ENCODE peak calls at places on chromosomes 12 and 14, in five cellular contexts. X is body of pancreas, T is stomach, H is HCT116, E is adrenal gland. W is an unnamed sample. For H3K4me1, the result is how much of the 10 kb centered on the place peaks cover.

GRCh38 chr12:115294443-115295133 is 610.6 kb upstream of the TBX3 start:
- DNase-seq in X (no peak), T (peak), H (no peak), E (no peak), W (no peak)

GRCh38 chr12:29990971-29991370 is 207.2 kb upstream of the TMTC1 start:
- DNase-seq in X (no peak), T (no peak), H (no peak), E (no peak), W (no peak)

GRCh38 chr14:55152052-55152753 is 23.2 kb downstream of the LGALS3 start:
- DNase-seq in X (no peak), T (no peak), H (no peak), E (no peak), W (no peak)

GRCh38 chr12:132668191-132669088 is 18.7 kb downstream of the POLE start:
- DNase-seq in X (no peak), T (no peak), H (no peak), E (no peak), W (no peak)

GRCh38 chr12:2455410-2455809 is 339.4 kb upstream of the FKBP4 start:
- DNase-seq in X (no peak), T (no peak), H (no peak), E (no peak), W (no peak)

GRCh38 chr12:16568873-16569272 is 37.1 kb downstream of the LMO3 start:
- DNase-seq in X (no peak), T (no peak), H (no peak), E (no peak), W (no peak)

GRCh38 chr12:80040075-80040738 is 59.1 kb upstream of the OTOGL start:
- DNase-seq in X (no peak), T (no peak), H (no peak), E (no peak), W (no peak)

GRCh38 chr12:43148711-43149110 is 403.3 kb downstream of the ADAMTS20 start:
- DNase-seq in X (no peak), T (no peak), H (no peak), E (no peak), W (no peak)

GRCh38 chr12:27864521-27864920 is 84.5 kb upstream of the MANSC4 start:
- DNase-seq in X (no peak), T (no peak), H (no peak), E (no peak), W (no peak)

GRCh38 chr12:30019386-30020140 is 235.8 kb upstream of the TMTC1 start:
- DNase-seq in X (no peak), T (no peak), H (no peak), E (no peak), W (no peak)

GRCh38 chr12:91778938-91779400 is 366.7 kb downstream of the BTG1 start:
- DNase-seq in X (no peak), T (peak), H (peak), E (peak), W (peak)

GRCh38 chr12:4538207-4539160 is at the start of gene RAD51AP1:
- DNase-seq in X (peak), T (peak), H (peak), E (peak), W (peak)
- TF ChIP-seq POLR2A in X (no peak), T (no peak), H (no peak), E (peak), W (no peak)

GRCh38 chr14:76917158-76917596 is 91.0 kb downstream of the LRRC74A start:
- DNase-seq in X (peak), T (peak), H (peak), E (peak), W (no peak)

GRCh38 chr14:76917759-76918175 is 91.6 kb downstream of the LRRC74A start:
- DNase-seq in X (peak), T (peak), H (no peak), E (no peak), W (no peak)

GRCh38 chr14:76918751-76919421 is 92.7 kb downstream of the LRRC74A start:
- DNase-seq in X (peak), T (peak), H (peak), E (peak), W (peak)

GRCh38 chr14:76919431-76919810 is 93.2 kb downstream of the LRRC74A start:
- DNase-seq in X (peak), T (peak), H (no peak), E (no peak), W (no peak)

GRCh38 chr14:76918176-76918750 is 92.1 kb downstream of the LRRC74A start:
- DNase-seq in X (peak), T (peak), H (no peak), E (peak), W (peak)
- H3K4me1 ChIP-seq in X (half or more), T (half or more), H (half or more), E (half or more), W (under half)

DNA sequence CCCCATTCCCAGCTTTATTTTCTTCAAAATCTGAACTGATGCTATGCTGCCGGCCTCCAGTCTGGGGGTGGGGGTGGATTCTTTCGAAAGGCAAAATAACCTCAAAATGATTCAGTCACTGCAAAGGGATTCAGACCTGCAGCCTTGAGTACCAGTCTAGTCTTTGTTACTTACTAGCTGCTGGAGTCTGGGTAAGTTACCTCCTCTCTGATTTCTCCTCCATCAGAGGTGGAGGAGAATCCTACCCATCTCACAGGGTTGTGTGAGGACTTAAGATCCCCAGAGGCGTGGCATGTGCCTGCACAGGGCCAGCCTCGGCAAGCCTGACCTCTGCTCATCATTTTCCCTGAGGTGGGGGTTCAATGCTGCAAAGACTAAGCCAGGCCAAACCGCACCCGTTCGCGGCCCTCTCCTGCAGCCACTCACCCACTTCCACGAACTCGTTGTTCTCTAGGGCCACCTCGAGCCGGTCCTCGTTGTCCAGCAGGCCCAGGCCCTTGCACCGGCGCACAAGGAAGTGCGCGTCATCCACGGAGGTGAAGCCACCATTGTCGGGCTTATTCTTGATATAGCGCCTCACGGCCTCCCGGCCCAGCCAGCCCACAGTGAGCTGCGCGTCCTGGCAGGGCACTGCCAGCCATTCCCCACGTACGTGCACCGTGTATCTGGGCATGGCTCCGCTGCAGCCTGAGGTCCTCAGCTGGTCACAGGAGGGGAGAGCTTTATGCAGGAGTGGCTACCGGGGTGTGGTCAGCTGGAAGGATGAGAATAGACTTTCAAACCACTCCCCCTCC is 709 bp downstream of the HAL start:
- DNase-seq in X (no peak), T (no peak), H (no peak), E (no peak), W (no peak)
- TF ChIP-seq POLR2A in X (no peak), T (no peak), H (no peak), E (no peak), W (no peak)

GRCh38 chr14:95811813-95812212 is 64.8 kb upstream of the TUNAR start:
- DNase-seq in X (no peak), T (no peak), H (no peak), E (no peak), W (no peak)

GRCh38 chr14:95815226-95815690 is 61.4 kb upstream of the TUNAR start:
- DNase-seq in X (no peak), T (no peak), H (no peak), E (no peak), W (no peak)

GRCh38 chr14:95816539-95816938 is 60.1 kb upstream of the TUNAR start:
- DNase-seq in X (no peak), T (no peak), H (no peak), E (no peak), W (no peak)

GRCh38 chr14:95817271-95817670 is 59.4 kb upstream of the TUNAR start:
- DNase-seq in X (no peak), T (no peak), H (no peak), E (no peak), W (no peak)

GRCh38 chr14:95814363-95815225 is 62.0 kb upstream of the TUNAR start:
- DNase-seq in X (no peak), T (no peak), H (no peak), E (no peak), W (no peak)
- H3K4me1 ChIP-seq in X (under half), T (under half), H (under half), E (under half), W (under half)

GRCh38 chr12:4276524-4277204 is 3.1 kb downstream of the CCND2 start:
- DNase-seq in X (peak), T (peak), H (peak), E (peak), W (peak)
- TF ChIP-seq POLR2A in X (no peak), T (no peak), H (no peak), E (peak), W (no peak)

W was measured in ovary.